ENCODE peak calls at places on chromosomes 16 and 17, in nine cellular contexts. U is stomach; E is adrenal gland; J is esophagus squamous epithelium; Z is hepatocyte; B is right cardiac atrium; P is colonic mucosa; N is prostate gland; G is CD4-positive, alpha-beta memory T cell. V is an unnamed sample.

GRCh38 chr17:63819585-63820537 is 7.4 kb upstream of the PSMC5 start:
- DNase-seq in U (no peak), E (no peak), J (no peak), Z (no peak), B (peak; percentile 35), P (no peak), N (no peak), G (no peak), V (no peak)

GRCh38 chr17:42407289-42407836 is 15.7 kb downstream of the CAVIN1 start:
- DNase-seq in U (peak; percentile 93), E (peak; percentile 96), J (peak; percentile 37), Z (peak; percentile 76), B (peak; percentile 91), P (peak; percentile 84), N (peak; percentile 96), G (peak; percentile 64), V (peak; percentile 91)

GRCh38 chr17:7825206-7825980 is 8.6 kb upstream of the KDM6B start:
- DNase-seq in U (no peak), E (peak; percentile 65), J (no peak), Z (peak; percentile 30), B (no peak), P (no peak), N (no peak), G (no peak), V (peak; percentile 24)

GRCh38 chr16:65117701-65118448 is 4.0 kb downstream of the CDH11 start:
- DNase-seq in U (peak; percentile 43), E (peak; percentile 76), J (no peak), Z (peak; percentile 89), B (peak; percentile 71), P (peak; percentile 73), N (peak; percentile 62), G (no peak), V (peak; percentile 76)

GRCh38 chr16:70685938-70686375 is at the start of gene MTSS2:
- DNase-seq in U (peak; percentile 83), E (peak; percentile 91), J (no peak), Z (peak; percentile 95), B (peak; percentile 95), P (peak; percentile 66), N (peak; percentile 92), G (no peak), V (peak; percentile 79)

GRCh38 chr16:47905771-47906170 is 250.0 kb downstream of the ABCC12 start:
- DNase-seq in U (no peak), E (no peak), J (no peak), Z (no peak), B (no peak), P (no peak), N (no peak), G (no peak), V (no peak)

GRCh38 chr17:20234266-20234665 is 225.1 kb downstream of the SPECC1 start:
- DNase-seq in U (no peak), E (no peak), J (no peak), Z (no peak), B (no peak), P (no peak), N (no peak), G (peak; percentile 54), V (no peak)

GRCh38 chr17:29358421-29358820 is 31.7 kb upstream of the TAOK1 start:
- DNase-seq in U (no peak), E (no peak), J (no peak), Z (no peak), B (no peak), P (no peak), N (no peak), G (no peak), V (no peak)

GRCh38 chr16:51666821-51667220 is 515.8 kb upstream of the SALL1 start:
- DNase-seq in U (no peak), E (no peak), J (no peak), Z (no peak), B (no peak), P (no peak), N (no peak), G (no peak), V (no peak)

GRCh38 chr17:79552824-79553223 is 58.0 kb downstream of the RBFOX3 start:
- DNase-seq in U (no peak), E (no peak), J (no peak), Z (no peak), B (no peak), P (no peak), N (no peak), G (no peak), V (no peak)
- H3K4me1 ChIP-seq in U (no peaks in the 10 kb centered on the region), E (no peaks in the 10 kb centered on the region), J (no peaks in the 10 kb centered on the region), Z (no peaks in the 10 kb centered on the region), B (no peaks in the 10 kb centered on the region), P (no peaks in the 10 kb centered on the region), N (no peaks in the 10 kb centered on the region), G (no peaks in the 10 kb centered on the region), V (peaks cover 8% of the 10 kb centered on the region)

DNA sequence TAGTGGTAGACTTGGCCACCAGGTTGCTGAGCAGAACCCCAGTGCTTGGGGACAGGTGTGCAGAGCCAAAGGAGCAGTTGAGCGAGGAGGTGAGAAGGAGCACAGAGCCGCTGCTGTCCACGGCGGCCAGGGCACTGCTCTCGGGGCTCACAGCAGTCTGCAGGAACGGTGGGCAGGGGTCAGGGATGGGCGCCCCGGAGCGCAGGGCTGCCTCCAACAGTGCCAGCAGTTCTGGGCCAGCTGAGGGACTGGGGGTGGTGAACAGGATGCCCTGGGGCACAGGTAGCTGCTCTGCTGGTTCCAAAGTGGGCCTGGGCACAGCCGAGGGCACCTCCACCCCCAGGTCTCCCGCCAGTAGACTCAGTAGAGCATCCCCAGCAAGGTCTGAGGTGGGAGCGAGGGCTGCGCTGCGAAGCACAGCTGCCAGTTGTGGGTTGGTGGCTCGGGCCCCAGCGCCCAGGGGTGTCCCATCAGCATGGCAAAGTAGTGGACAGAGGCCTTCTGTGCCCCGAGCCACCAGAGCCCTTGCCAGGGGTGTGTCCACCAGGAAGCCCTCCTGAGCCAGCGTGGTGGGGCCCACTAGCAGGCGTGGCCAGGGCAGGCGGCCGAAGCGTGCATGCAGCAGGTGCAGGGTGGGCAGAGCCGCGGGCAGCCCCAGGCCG is 1.9 kb downstream of the GGT6 start:
- DNase-seq in U (no peak), E (no peak), J (no peak), Z (no peak), B (peak; percentile 66), P (no peak), N (no peak), G (no peak), V (no peak)
- H3K4me1 ChIP-seq in U (peaks cover 49% of the 10 kb centered on the region), E (peaks cover 27% of the 10 kb centered on the region), J (peaks cover 12% of the 10 kb centered on the region), Z (peaks cover 14% of the 10 kb centered on the region), B (peaks cover 4% of the 10 kb centered on the region), P (peaks cover 17% of the 10 kb centered on the region), N (peaks cover 7% of the 10 kb centered on the region), G (peaks cover 37% of the 10 kb centered on the region), V (peaks cover 4% of the 10 kb centered on the region)

GRCh38 chr17:17755715-17756114 is 74.5 kb downstream of the RAI1 start:
- DNase-seq in U (no peak), E (no peak), J (no peak), Z (no peak), B (no peak), P (no peak), N (no peak), G (no peak), V (no peak)
- H3K4me1 ChIP-seq in U (peaks cover 79% of the 10 kb centered on the region), E (peaks cover 50% of the 10 kb centered on the region), J (peaks cover 25% of the 10 kb centered on the region), Z (peaks cover 19% of the 10 kb centered on the region), B (peaks cover 7% of the 10 kb centered on the region), P (peaks cover 12% of the 10 kb centered on the region), N (peaks cover 7% of the 10 kb centered on the region), G (peaks cover 37% of the 10 kb centered on the region), V (no peaks in the 10 kb centered on the region)

DNA sequence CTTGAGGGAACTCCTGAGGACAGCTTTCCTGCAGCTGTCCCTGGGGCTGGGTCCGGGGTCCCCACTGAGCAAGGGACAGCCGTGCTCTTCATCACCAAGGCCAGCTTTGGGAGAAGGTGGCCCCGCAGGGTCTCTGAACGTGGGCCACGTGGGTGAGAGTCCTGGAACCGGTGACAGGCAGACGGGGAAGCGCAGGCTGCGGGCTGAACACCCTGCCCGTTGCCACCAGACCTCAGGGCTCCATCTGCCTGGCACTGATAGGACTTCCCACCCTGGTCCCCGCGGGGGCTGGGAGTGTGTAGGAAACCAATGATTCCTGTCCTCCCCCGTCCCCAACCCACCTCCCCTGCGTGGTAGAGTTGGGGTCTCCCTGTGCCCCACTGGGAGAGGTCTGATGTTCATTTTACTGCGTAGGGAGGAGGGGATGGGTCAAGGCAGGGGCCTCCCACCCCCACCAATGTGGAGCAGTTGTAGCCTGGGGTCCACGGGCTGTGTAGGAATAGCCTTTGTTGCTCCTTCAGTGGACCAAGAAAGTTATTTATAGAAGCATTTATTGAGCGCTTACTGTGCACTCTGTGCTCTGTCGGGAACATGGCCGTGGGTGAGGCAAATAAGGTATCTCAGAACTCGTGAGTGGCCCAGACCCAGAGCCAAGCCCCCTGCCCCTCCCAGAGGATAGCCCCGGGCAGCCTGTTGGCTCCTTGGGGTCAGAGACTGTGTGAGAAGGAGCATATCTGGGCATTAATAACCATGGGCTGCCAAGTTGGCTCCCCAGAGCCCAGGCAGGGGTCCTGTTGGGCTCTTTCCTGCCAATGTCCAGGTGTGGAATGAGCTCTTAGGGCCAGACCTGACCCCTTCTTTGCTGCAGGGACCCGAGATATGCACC is 1.3 kb downstream of the ADGRG1 start:
- DNase-seq in U (no peak), E (no peak), J (no peak), Z (no peak), B (peak; percentile 57), P (no peak), N (no peak), G (no peak), V (no peak)
- H3K4me1 ChIP-seq in U (peaks cover 85% of the 10 kb centered on the region), E (peaks cover 25% of the 10 kb centered on the region), J (peaks cover 23% of the 10 kb centered on the region), Z (peaks cover 25% of the 10 kb centered on the region), B (peaks cover 2% of the 10 kb centered on the region), P (peaks cover 2% of the 10 kb centered on the region), N (peaks cover 13% of the 10 kb centered on the region), G (peaks cover 8% of the 10 kb centered on the region), V (no peaks in the 10 kb centered on the region)

GRCh38 chr17:50034504-50035364 is 21.2 kb upstream of the ITGA3 start:
- DNase-seq in U (no peak), E (peak; percentile 32), J (no peak), Z (no peak), B (no peak), P (no peak), N (no peak), G (no peak), V (no peak)
- H3K4me1 ChIP-seq in U (peaks cover 57% of the 10 kb centered on the region), E (peaks cover 29% of the 10 kb centered on the region), J (peaks cover 8% of the 10 kb centered on the region), Z (peaks cover 36% of the 10 kb centered on the region), B (no peaks in the 10 kb centered on the region), P (no peaks in the 10 kb centered on the region), N (no peaks in the 10 kb centered on the region), G (no peaks in the 10 kb centered on the region), V (no peaks in the 10 kb centered on the region)

V was measured in H9.